ENCODE peak calls at places on chromosomes 5 and 9, in five cellular contexts. H is A549, C is H1, L is K562, U is GM12878. S is an unnamed sample.

GRCh38 chr5:16034640-16035039 is 145.0 kb downstream of the MARCHF11 start:
- DNase-seq in C (no peak), H (no peak), L (no peak), U (no peak), S (no peak)

GRCh38 chr9:84604223-84604622 is 65.3 kb upstream of the NTRK2 start:
- DNase-seq in H (no peak), U (no peak), C (no peak), L (no peak), S (no peak)

GRCh38 chr9:109378316-109378715 is 57.5 kb upstream of the EPB41L4B start:
- DNase-seq in H (no peak), L (no peak), C (no peak), U (no peak), S (no peak)

GRCh38 chr9:131323629-131324028 is 34.1 kb downstream of the PLPP7 start:
- DNase-seq in H (no peak), L (peak), C (no peak), U (no peak), S (no peak)

GRCh38 chr5:57181151-57181550 is 7.3 kb downstream of the GPBP1 start:
- DNase-seq in U (no peak), C (no peak), L (no peak), H (no peak), S (no peak)

GRCh38 chr9:77743381-77743780 is 95.3 kb upstream of the GNA14 start:
- DNase-seq in L (no peak), H (no peak), U (no peak), C (no peak), S (no peak)

GRCh38 chr5:5209101-5209500 is 69.0 kb downstream of the ADAMTS16 start:
- DNase-seq in U (no peak), L (no peak), C (no peak), H (no peak), S (no peak)

GRCh38 chr5:142841511-142842255 is 71.5 kb downstream of the ARHGAP26 start:
- DNase-seq in L (no peak), H (peak), U (no peak), C (no peak), S (no peak)

GRCh38 chr9:132534832-132535231 is 47.6 kb upstream of the BARHL1 start:
- DNase-seq in U (no peak), H (no peak), L (no peak), C (no peak), S (no peak)

GRCh38 chr5:100827481-100827889 is 75.6 kb downstream of the ST8SIA4 start:
- DNase-seq in L (no peak), C (no peak), H (peak), U (no peak), S (no peak)

GRCh38 chr5:142327111-142327842 is 2.5 kb upstream of the SPRY4 start:
- DNase-seq in C (no peak), L (no peak), U (no peak), H (no peak), S (no peak)

GRCh38 chr9:18046068-18046467 is 427.9 kb upstream of the ADAMTSL1 start:
- DNase-seq in C (no peak), U (no peak), H (no peak), L (no peak), S (no peak)

GRCh38 chr5:5828619-5829018 is 406.1 kb downstream of the ICE1 start:
- DNase-seq in U (no peak), L (no peak), C (no peak), H (no peak), S (no peak)

GRCh38 chr5:96079075-96079474 is 117.4 kb upstream of the ELL2 start:
- DNase-seq in L (no peak), H (peak), C (no peak), U (no peak), S (peak)

GRCh38 chr9:133979124-133979920 is 12.8 kb downstream of the VAV2 start:
- DNase-seq in C (no peak), H (no peak), U (no peak), L (no peak), S (no peak)

GRCh38 chr5:115605436-115605835 is 3.2 kb upstream of the TICAM2 start:
- DNase-seq in L (no peak), C (no peak), U (no peak), H (no peak), S (no peak)

GRCh38 chr5:115601709-115602584 is at the start of gene TICAM2:
- DNase-seq in C (no peak), U (peak), H (peak), L (peak), S (peak)

GRCh38 chr5:115599924-115600323 is 2.4 kb downstream of the TICAM2 start:
- DNase-seq in U (no peak), L (no peak), C (no peak), H (no peak), S (no peak)

GRCh38 chr5:115600771-115601170 is 1.5 kb downstream of the TICAM2 start:
- DNase-seq in L (no peak), U (no peak), C (no peak), H (no peak), S (no peak)

DNA sequence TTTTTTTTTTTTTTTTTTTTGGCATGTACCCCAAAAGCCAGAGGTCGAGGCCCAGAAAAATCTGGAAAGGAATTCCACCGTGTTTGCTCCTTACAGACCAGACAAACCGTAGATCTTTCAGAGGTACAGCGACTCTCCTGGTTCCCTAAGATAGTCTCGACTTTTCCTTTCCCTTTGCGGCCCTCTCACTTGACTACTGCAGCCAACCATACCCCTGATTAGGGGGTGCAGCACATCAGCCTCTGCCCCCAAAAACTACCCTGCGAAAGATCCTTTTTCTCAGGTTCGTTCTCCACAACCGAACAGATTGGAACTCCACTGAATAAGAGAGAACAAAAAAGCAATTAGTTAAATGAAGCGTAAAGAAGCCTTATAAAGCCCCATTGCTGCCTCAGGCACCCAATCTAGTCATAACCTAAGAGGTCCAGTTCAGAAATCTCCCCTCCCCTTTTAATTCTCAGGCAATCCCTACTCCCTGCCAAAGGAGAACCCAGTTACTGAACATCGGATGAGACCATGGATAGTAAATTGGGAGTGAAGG is 376 bp upstream of the TICAM2 start:
- DNase-seq in U (no peak), L (no peak), H (no peak), C (no peak), S (peak)
- H3K4me3 ChIP-seq in U (peak), L (peak), H (peak), C (peak), S (no peak)

GRCh38 chr5:180787711-180788431 is 14.7 kb downstream of the MGAT1 start:
- DNase-seq in H (no peak), L (no peak), C (no peak), U (no peak), S (no peak)
- TF ChIP-seq MAX in H (no peak), L (no peak), C (peak), U (no peak), S (no peak)

GRCh38 chr9:120921751-120922181 is 4.8 kb downstream of the TRAF1 start:
- DNase-seq in C (no peak), L (no peak), H (no peak), U (no peak), S (no peak)

GRCh38 chr9:120922404-120923173 is 4.0 kb downstream of the TRAF1 start:
- DNase-seq in L (no peak), C (no peak), H (no peak), U (no peak), S (no peak)

GRCh38 chr9:120924698-120925534 is 1.7 kb downstream of the TRAF1 start:
- DNase-seq in H (no peak), L (no peak), U (no peak), C (no peak), S (no peak)

GRCh38 chr9:120925535-120926396 is 830 bp downstream of the TRAF1 start:
- DNase-seq in L (peak), H (peak), U (peak), C (no peak), S (peak)

DNA sequence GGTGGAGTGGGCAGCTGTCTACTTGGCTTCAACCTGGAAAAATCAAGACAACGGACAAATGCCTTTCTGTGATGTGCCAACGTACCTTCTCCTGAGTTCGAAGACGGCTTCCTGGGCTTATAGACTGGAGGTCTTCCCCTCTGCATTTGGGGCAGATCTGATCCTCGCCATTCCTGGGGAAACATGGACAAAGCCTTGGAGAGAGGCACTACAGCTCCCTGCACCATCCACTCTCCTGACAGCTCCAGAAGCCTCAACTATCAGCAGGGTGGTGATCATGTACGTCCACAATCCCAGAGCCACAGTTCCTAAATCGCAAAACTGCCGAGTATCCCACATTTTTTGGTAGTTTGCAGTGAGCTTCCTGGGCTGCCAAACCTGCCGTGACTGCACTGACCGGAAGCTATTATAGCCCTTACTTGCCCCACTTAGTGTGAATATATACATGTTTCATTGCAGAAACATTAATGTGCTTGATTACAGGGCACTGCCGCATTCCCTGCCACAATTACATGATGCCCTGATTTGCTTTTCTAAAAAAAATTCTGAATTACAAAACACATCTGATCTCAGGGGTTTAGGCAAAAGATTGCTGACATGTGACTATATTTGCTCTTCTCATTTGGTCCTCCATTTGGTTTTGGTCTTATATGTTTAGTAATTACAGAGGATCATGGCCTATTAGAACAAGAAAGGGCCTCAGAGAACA is 2.8 kb downstream of the TRAF1 start:
- DNase-seq in H (no peak), U (no peak), C (no peak), L (no peak), S (no peak)
- TF ChIP-seq POLR2A in H (no peak), U (peak), C (no peak), L (no peak), S (no peak)

GRCh38 chr5:79416499-79416898 is 97.4 kb downstream of the HOMER1 start:
- DNase-seq in H (no peak), U (peak), C (no peak), L (no peak), S (peak)
- H3K4me3 ChIP-seq in H (no peak), U (no peak), C (no peak), L (no peak), S (no peak)

S was measured in NB4.